ENCODE peak calls at places on chromosomes 4 and X, in six cellular contexts. R, O, V, M, F and H are unnamed samples.

GRCh38 chr4:66430856-66431255 is 760.6 kb upstream of the EPHA5 start:
- DNase-seq in R (no peak), O (no peak), V (no peak), M (no peak), F (peak; percentile 17), H (no peak)

GRCh38 chrX:107729558-107730297 is 45.9 kb downstream of the TSC22D3 start:
- DNase-seq in R (no peak), O (peak; percentile 63), V (peak; percentile 9), M (no peak), F (no peak), H (no peak)

GRCh38 chr4:5710065-5710961 is 688 bp upstream of the EVC start:
- DNase-seq in R (no peak), O (no peak), V (peak; percentile 17), M (peak; percentile 14), F (peak; percentile 18), H (no peak)

GRCh38 chr4:19944251-19944650 is 307.5 kb upstream of the SLIT2 start:
- DNase-seq in R (no peak), O (no peak), V (peak; percentile 42), M (no peak), F (no peak), H (no peak)

GRCh38 chr4:184355111-184355604 is 119.2 kb downstream of the IRF2 start:
- DNase-seq in R (peak; percentile 3), O (peak; percentile 92), V (peak; percentile 75), M (peak; percentile 88), F (peak; percentile 93), H (no peak)

GRCh38 chr4:74056858-74057562 is 18.5 kb upstream of the CXCL3 start:
- DNase-seq in R (no peak), O (no peak), V (peak; percentile 62), M (no peak), F (peak; percentile 95), H (no peak)

GRCh38 chrX:12771445-12772069 is 19.7 kb upstream of the PRPS2 start:
- DNase-seq in R (no peak), O (peak; percentile 3), V (no peak), M (no peak), F (peak; percentile 31), H (no peak)

GRCh38 chr4:57159866-57160265 is 49.7 kb upstream of the IGFBP7 start:
- DNase-seq in R (no peak), O (no peak), V (peak; percentile 39), M (no peak), F (no peak), H (no peak)

GRCh38 chr4:87973283-87974169 is 2.0 kb upstream of the SPP1 start:
- DNase-seq in R (no peak), O (peak; percentile 63), V (peak; percentile 79), M (peak; percentile 85), F (peak; percentile 84), H (no peak)

GRCh38 chrX:19758536-19758935 is 128.9 kb downstream of the SH3KBP1 start:
- DNase-seq in R (no peak), O (no peak), V (no peak), M (no peak), F (no peak), H (no peak)

GRCh38 chr4:155376387-155377268 is at the start of gene MAP9:
- DNase-seq in R (peak; percentile 55), O (peak; percentile 92), V (peak; percentile 90), M (peak; percentile 97), F (peak; percentile 93), H (peak; percentile 95)

GRCh38 chrX:25105251-25105650 is 89.5 kb upstream of the ARX start:
- DNase-seq in R (no peak), O (no peak), V (no peak), M (no peak), F (no peak), H (no peak)

GRCh38 chr4:87232241-87232640 is 11.8 kb upstream of the KLHL8 start:
- DNase-seq in R (no peak), O (no peak), V (peak; percentile 4), M (no peak), F (no peak), H (no peak)

GRCh38 chrX:121036951-121037350 is 10.5 kb upstream of the GLUD2 start:
- DNase-seq in R (no peak), O (no peak), V (peak; percentile 50), M (no peak), F (no peak), H (no peak)

GRCh38 chr4:54714631-54715030 is 56.9 kb downstream of the KIT start:
- DNase-seq in R (no peak), O (no peak), V (no peak), M (no peak), F (no peak), H (no peak)

GRCh38 chr4:158778712-158779111 is 9.9 kb downstream of the FNIP2 start:
- DNase-seq in R (no peak), O (no peak), V (no peak), M (no peak), F (no peak), H (no peak)

GRCh38 chr4:146098397-146098796 is 77.1 kb upstream of the LSM6 start:
- DNase-seq in R (no peak), O (no peak), V (no peak), M (no peak), F (no peak), H (no peak)

GRCh38 chr4:151730003-151730559 is 30.7 kb downstream of the GATB start:
- DNase-seq in R (no peak), O (no peak), V (peak; percentile 96), M (no peak), F (no peak), H (no peak)

GRCh38 chr4:7052923-7053715 is 9.9 kb downstream of the TADA2B start:
- DNase-seq in R (no peak), O (peak; percentile 39), V (no peak), M (peak; percentile 72), F (no peak), H (peak; percentile 63)

GRCh38 chr4:131534944-131535640 is 1614.0 kb upstream of the PCDH10 start:
- DNase-seq in R (no peak), O (no peak), V (no peak), M (no peak), F (no peak), H (no peak)

GRCh38 chrX:134688181-134688580 is 29.9 kb upstream of the PLAC1 start:
- DNase-seq in R (no peak), O (no peak), V (peak; percentile 57), M (no peak), F (no peak), H (no peak)

GRCh38 chrX:16771483-16772398 is 14.5 kb upstream of the TXLNG start:
- DNase-seq in R (no peak), O (no peak), V (peak; percentile 87), M (no peak), F (peak; percentile 86), H (no peak)

GRCh38 chrX:119478504-119478903 is 10.3 kb downstream of the SLC25A5 start:
- DNase-seq in R (no peak), O (no peak), V (no peak), M (no peak), F (no peak), H (no peak)

GRCh38 chrX:119479845-119480244 is 11.6 kb downstream of the SLC25A5 start:
- DNase-seq in R (no peak), O (no peak), V (peak; percentile 63), M (no peak), F (no peak), H (no peak)

GRCh38 chrX:119482497-119483480 is 14.5 kb downstream of the SLC25A5 start:
- DNase-seq in R (no peak), O (peak; percentile 53), V (peak; percentile 42), M (peak; percentile 81), F (peak; percentile 39), H (no peak)

GRCh38 chrX:119481218-119481875 is 13.1 kb downstream of the SLC25A5 start:
- DNase-seq in R (no peak), O (no peak), V (no peak), M (peak; percentile 91), F (no peak), H (no peak)

DNA sequence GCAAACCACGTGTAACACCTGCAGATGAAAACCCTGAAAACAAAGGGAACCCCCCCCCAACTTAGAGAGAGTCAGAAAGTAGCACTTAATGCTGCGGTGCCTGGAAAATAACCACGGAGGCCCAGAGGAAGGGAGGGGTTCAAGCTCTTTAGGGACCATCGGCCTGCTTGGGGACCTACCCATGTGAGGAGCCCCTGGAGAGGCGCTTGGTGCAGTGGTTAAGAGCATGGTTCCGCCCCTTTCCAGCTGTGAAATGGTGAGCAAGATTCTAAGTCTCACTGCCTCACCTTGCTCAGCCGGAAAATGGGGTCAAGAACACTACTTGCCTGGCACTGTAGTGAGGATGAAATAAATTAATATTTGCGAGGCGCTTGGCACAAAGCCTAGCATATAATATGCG is 13.8 kb downstream of the SLC25A5 start:
- DNase-seq in R (no peak), O (no peak), V (no peak), M (no peak), F (no peak), H (no peak)
- H3K4me3 ChIP-seq in R (peak overlapping the region; percentile 41), O (no peak overlapping the region), V (no peak overlapping the region), M (no peak overlapping the region), F (peak overlapping the region; percentile 52), H (peak overlapping the region; percentile 55)

DNA sequence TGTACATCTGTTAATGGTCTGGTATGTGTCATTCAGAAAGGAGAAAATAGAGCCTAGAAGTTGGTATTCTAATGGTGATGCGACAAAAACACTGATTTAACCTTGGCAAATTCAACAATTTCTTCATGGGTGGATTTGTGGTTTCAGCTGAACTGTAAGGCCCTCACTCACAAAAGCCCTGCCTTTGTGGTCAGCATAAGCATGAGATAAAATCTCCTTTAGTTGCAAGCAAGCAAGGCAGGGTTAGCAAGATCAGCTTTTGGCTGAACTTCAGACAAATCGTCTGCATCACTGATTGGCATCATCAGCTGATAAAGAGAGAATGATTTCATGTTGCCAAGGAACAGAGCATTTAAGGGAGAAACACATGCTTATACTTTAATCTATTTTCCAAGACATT is 2582.1 kb downstream of the PCDH7 start:
- DNase-seq in R (no peak), O (no peak), V (no peak), M (no peak), F (no peak), H (no peak)
- H3K27ac ChIP-seq in R (no peak overlapping the region), O (no peak overlapping the region), V (no peak overlapping the region), M (no peak overlapping the region), F (no peak overlapping the region), H (no peak overlapping the region)

DNA sequence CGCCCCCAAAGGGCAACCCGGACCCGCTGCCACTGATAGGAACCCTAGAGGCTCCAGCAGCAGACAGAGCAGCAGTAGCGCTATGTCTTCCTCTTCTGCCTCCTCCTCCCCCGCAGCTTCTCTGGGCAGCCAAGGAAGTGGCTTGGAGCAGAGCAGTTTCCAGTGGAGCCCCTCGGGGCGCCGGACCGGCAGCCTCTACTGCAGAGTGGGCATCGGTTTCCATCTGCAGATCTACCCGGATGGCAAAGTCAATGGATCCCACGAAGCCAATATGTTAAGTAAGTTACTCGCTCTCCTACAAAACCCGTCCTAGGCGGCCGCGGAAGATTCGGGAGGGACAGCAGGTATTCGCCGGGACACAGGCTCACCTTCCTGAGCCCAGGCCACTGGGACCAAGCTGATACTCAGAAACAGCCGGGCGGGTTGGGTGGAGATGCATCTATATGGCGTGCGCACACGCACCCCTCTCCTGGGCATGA is 477 bp downstream of the FGF5 start:
- DNase-seq in R (no peak), O (no peak), V (peak; percentile 61), M (no peak), F (peak; percentile 59), H (no peak)
- TF ChIP-seq CTCF in R (no peak), O (no peak), V (no peak), M (no peak), F (no peak), H (no peak)

DNA sequence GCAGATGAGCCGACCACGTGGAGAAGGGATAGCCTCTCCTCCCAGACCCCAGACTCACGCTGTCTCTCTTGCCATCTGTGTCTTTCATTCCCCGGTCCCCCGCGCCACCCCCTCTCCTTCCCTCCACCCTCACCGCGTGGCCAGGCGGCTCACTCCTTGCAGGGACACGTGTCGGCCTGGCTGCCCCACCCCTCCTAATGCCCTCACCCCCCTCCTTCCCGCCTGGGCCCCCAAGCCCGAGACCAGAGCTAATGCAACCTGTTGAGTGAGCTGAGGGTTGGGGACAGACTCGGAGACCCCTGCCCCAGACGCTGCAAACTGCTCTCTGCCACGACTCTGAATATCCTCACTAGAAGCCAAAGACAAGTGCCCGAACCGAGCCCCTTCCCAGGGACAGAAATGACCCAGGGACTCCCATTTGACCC is 1.8 kb downstream of the SLC38A5 start:
- DNase-seq in R (no peak), O (no peak), V (no peak), M (no peak), F (no peak), H (no peak)
- H3K4me3 ChIP-seq in R (peak overlapping the region; percentile 36), O (no peak overlapping the region), V (no peak overlapping the region), M (no peak overlapping the region), F (peak overlapping the region; percentile 30), H (peak overlapping the region; percentile 36)